ENCODE peak calls at places on chromosomes 12 and 14, in four cellular contexts. E is fibroblast of mammary gland, P is right atrium auricular region, F is AG04450. Q is an unnamed sample.

GRCh38 chr12:108583971-108584370 is 13.9 kb downstream of the TMEM119 start:
- DNase-seq in F (no peak), P (no peak), E (no peak), Q (no peak)

GRCh38 chr12:68477256-68477655 is 133.4 kb upstream of the RAP1B start:
- DNase-seq in E (peak; percentile 15), P (no peak), F (no peak), Q (no peak)

GRCh38 chr12:124914392-124915248 is at the start of gene UBC:
- DNase-seq in P (peak; percentile 96), E (peak; percentile 90), F (peak; percentile 91), Q (no peak)

GRCh38 chr12:20883288-20883687 is 72.8 kb downstream of the SLCO1B3 start:
- DNase-seq in F (no peak), P (no peak), E (peak; percentile 2), Q (no peak)

GRCh38 chr12:81758421-81759214 is 532 bp downstream of the PPFIA2 start:
- DNase-seq in F (no peak), P (no peak), E (peak; percentile 37), Q (no peak)

GRCh38 chr14:99531221-99532096 is 50.2 kb downstream of the CCNK start:
- DNase-seq in F (no peak), P (no peak), E (peak; percentile 28), Q (peak; percentile 28)

GRCh38 chr14:61226015-61226654 is 55.0 kb downstream of the TMEM30B start:
- DNase-seq in E (no peak), F (no peak), P (no peak), Q (no peak)

GRCh38 chr12:1429980-1430379 is 164.4 kb downstream of the FBXL14 start:
- DNase-seq in F (peak; percentile 20), P (no peak), E (peak; percentile 99), Q (peak; percentile 37)

GRCh38 chr12:53004178-53004577 is 2.1 kb upstream of the EIF4B start:
- DNase-seq in P (no peak), F (no peak), E (peak; percentile 67), Q (no peak)

GRCh38 chr14:70097576-70098256 is 91.0 kb downstream of the SLC8A3 start:
- DNase-seq in P (no peak), F (no peak), E (no peak), Q (no peak)

GRCh38 chr14:32980887-32981501 is 42.3 kb downstream of the NPAS3 start:
- DNase-seq in F (no peak), E (no peak), P (no peak), Q (no peak)

GRCh38 chr12:10339441-10339840 is 31.8 kb downstream of the KLRD1 start:
- DNase-seq in E (peak; percentile 18), F (no peak), P (no peak), Q (no peak)

GRCh38 chr12:86903166-86903565 is 647.0 kb upstream of the MGAT4C start:
- DNase-seq in F (no peak), P (no peak), E (no peak), Q (no peak)

GRCh38 chr12:129762436-129762835 is 141.4 kb downstream of the TMEM132D start:
- DNase-seq in E (no peak), P (no peak), F (no peak), Q (no peak)

GRCh38 chr14:103746706-103747105 is 31.1 kb downstream of the ZFYVE21 start:
- DNase-seq in F (no peak), P (no peak), E (peak; percentile 76), Q (no peak)

GRCh38 chr14:29462772-29463171 is 464.9 kb downstream of the PRKD1 start:
- DNase-seq in P (no peak), F (no peak), E (no peak), Q (no peak)

GRCh38 chr12:108777156-108777555 is 45.8 kb upstream of the CORO1C start:
- DNase-seq in E (no peak), F (no peak), P (no peak), Q (no peak)

GRCh38 chr14:58315606-58316005 is 17.3 kb downstream of the ARID4A start:
- DNase-seq in P (no peak), E (no peak), F (no peak), Q (no peak)

DNA sequence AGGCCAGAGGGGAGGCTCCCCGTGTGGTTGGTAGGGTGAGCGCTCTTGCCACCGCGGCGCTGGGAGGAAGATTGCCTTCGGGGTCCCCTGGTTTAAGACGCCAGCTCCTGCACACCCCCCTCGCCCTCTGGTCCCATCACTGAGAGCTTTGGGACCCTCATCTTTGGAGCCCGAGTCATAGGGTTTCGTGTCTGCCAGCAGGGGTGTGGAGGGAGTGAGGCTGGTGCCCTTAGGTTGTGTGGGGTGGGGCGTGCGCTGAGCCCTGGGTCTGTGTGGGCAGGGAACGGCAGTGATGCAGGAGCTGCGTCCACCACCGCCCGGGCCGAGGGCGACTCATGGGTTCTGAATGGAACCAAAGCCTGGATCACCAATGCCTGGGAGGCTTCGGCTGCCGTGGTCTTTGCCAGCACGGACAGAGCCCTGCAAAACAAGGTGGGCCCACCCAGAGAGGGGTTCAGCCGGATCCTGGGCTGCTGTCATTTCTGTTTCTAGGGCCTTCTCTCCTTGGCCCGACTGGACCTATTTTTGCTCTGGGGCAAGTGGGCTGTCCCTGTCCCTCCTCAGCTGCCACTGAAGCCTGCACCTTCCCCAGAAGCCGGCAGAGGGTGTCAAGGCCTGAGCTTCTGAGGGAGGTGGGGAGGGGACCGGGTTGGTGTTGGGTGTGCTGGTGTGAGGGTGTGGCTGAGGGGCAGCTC is 12.1 kb downstream of the ACADS start:
- DNase-seq in P (no peak), F (no peak), E (no peak), Q (no peak)
- TF ChIP-seq CTCF in P (no peak), F (peak; percentile 51), E (peak; percentile 18), Q (peak; percentile 59)

GRCh38 chr12:116598341-116599284 is 39.4 kb downstream of the MAP1LC3B2 start:
- DNase-seq in E (peak; percentile 38), F (no peak), P (no peak), Q (no peak)
- H3K4me3 ChIP-seq in E (peak overlapping the region; percentile 12), F (no peak overlapping the region), P (no peak overlapping the region), Q (no peak overlapping the region)

GRCh38 chr12:51521554-51522276 is 69.3 kb upstream of the SCN8A start:
- DNase-seq in E (peak; percentile 31), P (no peak), F (no peak), Q (no peak)
- TF ChIP-seq CTCF in E (peak; percentile 26), P (no peak), F (peak; percentile 16), Q (peak; percentile 22)

DNA sequence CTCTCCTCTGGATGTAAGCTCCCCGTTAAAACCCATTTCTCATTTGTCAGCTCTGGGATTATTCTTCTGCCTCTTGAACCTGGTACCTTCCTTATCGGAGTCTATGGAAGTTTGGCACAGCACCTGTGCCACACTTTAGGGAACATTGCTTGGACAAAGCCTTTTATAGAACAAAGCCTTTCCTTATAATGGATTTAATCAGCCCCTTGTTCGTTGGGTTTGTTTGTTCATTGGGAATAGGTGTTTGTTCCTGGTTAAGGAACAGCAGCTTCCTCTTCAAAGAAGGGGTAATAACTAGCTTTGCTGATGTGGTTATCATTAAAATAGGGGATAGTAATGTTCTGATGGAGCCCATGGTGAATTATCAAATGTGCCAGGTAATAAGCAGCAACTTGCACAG is 70.4 kb downstream of the NRXN3 start:
- DNase-seq in F (no peak), E (no peak), P (no peak), Q (no peak)
- H3K4me3 ChIP-seq in F (no peak overlapping the region), E (no peak overlapping the region), P (no peak overlapping the region), Q (no peak overlapping the region)

GRCh38 chr14:20247651-20248246 is 8.7 kb downstream of the OR11H4 start:
- DNase-seq in P (no peak), E (no peak), F (no peak), Q (no peak)
- TF ChIP-seq CTCF in P (no peak), E (no peak), F (no peak), Q (no peak)

DNA sequence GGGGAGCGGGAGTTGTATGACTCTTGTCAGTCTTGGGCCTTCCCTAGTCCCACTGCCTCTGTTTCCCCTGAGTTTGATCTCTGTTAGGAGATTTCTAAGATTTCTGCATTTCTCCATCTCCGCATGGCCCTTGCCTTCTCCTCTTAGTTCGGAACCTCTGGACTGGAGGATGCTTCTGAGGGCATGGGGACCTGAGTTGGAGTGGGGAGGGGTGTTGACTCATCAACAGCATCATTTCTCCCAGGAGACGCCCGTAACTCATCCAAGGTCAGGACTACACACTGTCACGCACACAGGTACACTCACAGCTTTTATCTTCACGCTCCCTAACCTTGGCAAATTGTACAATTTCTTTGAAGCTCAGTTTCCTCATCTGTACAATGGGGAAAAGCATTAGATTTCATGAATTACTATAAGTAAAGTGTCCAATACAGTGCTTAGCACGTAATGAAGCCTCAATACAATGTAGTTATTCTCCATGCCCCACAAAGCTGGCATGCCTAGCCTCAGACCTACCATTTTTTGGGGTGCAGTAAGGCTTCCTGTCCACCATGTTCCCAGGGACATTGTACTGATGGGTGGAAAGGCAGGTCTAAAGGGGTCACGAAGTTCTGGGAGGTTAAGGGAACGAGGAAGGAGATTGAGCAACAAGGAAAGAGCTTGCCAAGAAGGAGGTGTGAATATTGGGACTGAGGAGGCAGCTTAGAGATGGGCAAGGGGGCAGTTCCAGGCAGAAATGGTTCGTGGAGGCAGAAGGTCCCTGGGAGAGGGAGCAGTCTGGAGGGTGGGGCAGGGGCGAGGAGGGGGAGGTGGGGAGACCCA is 600 bp upstream of the LAG3 start:
- DNase-seq in F (no peak), P (no peak), E (peak; percentile 49), Q (no peak)
- H3K4me3 ChIP-seq in F (no peak overlapping the region), P (no peak overlapping the region), E (no peak overlapping the region), Q (no peak overlapping the region)

GRCh38 chr14:26004342-26004741 is 593.5 kb downstream of the NOVA1 start:
- DNase-seq in P (no peak), E (no peak), F (no peak), Q (no peak)

GRCh38 chr14:26008290-26008689 is 589.5 kb downstream of the NOVA1 start:
- DNase-seq in P (no peak), F (no peak), E (peak; percentile 65), Q (no peak)
- TF ChIP-seq CTCF in P (no peak), F (no peak), E (peak; percentile 63), Q (no peak)

DNA sequence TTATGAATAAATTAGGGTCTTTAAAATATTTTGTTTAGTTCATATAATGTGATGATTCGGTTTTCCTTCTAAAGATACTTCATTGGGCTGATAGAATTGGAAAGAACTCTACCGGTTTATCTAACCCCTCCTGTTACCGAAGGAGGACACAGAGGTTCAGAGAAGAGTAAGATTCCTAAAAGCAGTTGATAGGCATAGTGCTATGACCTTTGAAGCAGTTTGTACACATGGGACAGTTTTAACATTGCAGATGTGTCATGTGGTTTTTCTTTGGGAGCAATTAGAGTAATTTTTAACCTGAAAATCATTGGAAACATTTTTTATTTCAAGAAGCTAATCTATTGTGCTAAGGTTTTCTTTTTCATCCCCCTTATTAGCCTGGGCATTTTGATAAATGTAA is 62.8 kb downstream of the BHLHE41 start:
- DNase-seq in F (no peak), E (no peak), P (no peak), Q (no peak)
- H3K4me3 ChIP-seq in F (no peak overlapping the region), E (no peak overlapping the region), P (no peak overlapping the region), Q (no peak overlapping the region)

DNA sequence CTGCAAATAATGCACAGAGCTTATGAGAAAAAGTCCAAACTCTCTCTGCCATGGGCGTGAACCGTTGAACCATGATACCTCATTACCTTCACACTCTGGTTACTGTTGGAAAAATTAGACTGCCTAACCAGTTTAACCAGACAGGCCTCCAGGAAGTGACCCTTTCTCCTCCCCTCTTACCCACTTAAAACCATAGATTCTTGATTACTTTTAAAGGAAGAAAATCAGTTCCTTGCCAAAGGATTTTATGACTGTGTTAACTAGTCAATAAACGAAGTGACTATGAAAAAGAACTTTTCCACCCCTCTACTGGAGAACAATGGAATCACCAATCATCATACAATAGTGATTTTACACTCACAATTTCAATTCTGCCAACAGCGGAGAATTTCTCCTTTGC is 254.0 kb upstream of the ATP2B1 start:
- DNase-seq in E (peak; percentile 19), F (no peak), P (no peak), Q (no peak)
- TF ChIP-seq CTCF in E (peak; percentile 33), F (peak; percentile 28), P (no peak), Q (no peak)

GRCh38 chr12:65603428-65604351 is 220.6 kb upstream of the HMGA2 start:
- DNase-seq in F (peak; percentile 59), P (peak; percentile 62), E (peak; percentile 94), Q (peak; percentile 89)
- H3K4me3 ChIP-seq in F (peak overlapping the region; percentile 59), P (peak overlapping the region; percentile 4), E (peak overlapping the region; percentile 63), Q (peak overlapping the region; percentile 56)